ENCODE peak calls at places on chromosomes 12 and 14, in five cellular contexts. G is HepG2, X is AG10803, Q is GM10248, I is heart left ventricle. Y is an unnamed sample.

GRCh38 chr12:93308281-93308680 is 69.4 kb upstream of the NUDT4 start:
- DNase-seq in X (no peak), G (no peak), Q (no peak), I (no peak), Y (no peak)

GRCh38 chr12:53380797-53381738 is 1.1 kb downstream of the SP1 start:
- DNase-seq in X (peak), Q (no peak), I (peak), G (no peak), Y (peak)

GRCh38 chr14:70811578-70811977 is 2.3 kb upstream of the MAP3K9 start:
- DNase-seq in X (no peak), I (no peak), Q (no peak), G (peak), Y (no peak)

GRCh38 chr12:107064687-107065086 is 28.7 kb downstream of the CRY1 start:
- DNase-seq in X (no peak), Q (no peak), I (no peak), G (no peak), Y (no peak)

GRCh38 chr14:72608391-72609204 is 285.3 kb downstream of the DPF3 start:
- DNase-seq in G (no peak), I (no peak), Q (no peak), X (peak), Y (peak)

GRCh38 chr12:53065975-53066593 is 13.1 kb downstream of the SPRYD3 start:
- DNase-seq in Q (peak), I (peak), X (peak), G (peak), Y (peak)

GRCh38 chr14:83300454-83301064 is 1766.9 kb upstream of the SEL1L start:
- DNase-seq in I (no peak), X (peak), Q (no peak), G (peak), Y (peak)

GRCh38 chr14:95327558-95328374 is 8.1 kb upstream of the CLMN start:
- DNase-seq in G (no peak), I (no peak), X (no peak), Q (peak), Y (no peak)

GRCh38 chr12:79020106-79020505 is 155.5 kb downstream of the SYT1 start:
- DNase-seq in G (no peak), X (no peak), I (no peak), Q (no peak), Y (peak)

GRCh38 chr14:73245401-73246325 is 8.4 kb downstream of the PAPLN start:
- DNase-seq in Q (peak), I (peak), G (no peak), X (peak), Y (peak)

GRCh38 chr12:132078190-132078589 is 65.9 kb downstream of the DDX51 start:
- DNase-seq in G (no peak), I (no peak), Q (no peak), X (peak), Y (peak)

GRCh38 chr12:3437986-3438385 is 53.0 kb upstream of the PRMT8 start:
- DNase-seq in G (no peak), X (no peak), Q (no peak), I (no peak), Y (no peak)

GRCh38 chr14:24059841-24060388 is 8.1 kb downstream of the CARMIL3 start:
- DNase-seq in G (no peak), I (no peak), X (no peak), Q (no peak), Y (no peak)

GRCh38 chr12:131806654-131807053 is 21.5 kb upstream of the MMP17 start:
- DNase-seq in G (no peak), I (no peak), X (no peak), Q (no peak), Y (no peak)

GRCh38 chr12:10212623-10213131 is at the start of gene GABARAPL1:
- DNase-seq in X (peak), Q (peak), G (peak), I (peak), Y (peak)

GRCh38 chr14:106287506-106287905 is 761.1 kb downstream of the TMEM121 start:
- DNase-seq in I (no peak), Q (no peak), X (no peak), G (no peak), Y (no peak)

GRCh38 chr12:92020983-92021664 is 124.5 kb downstream of the BTG1 start:
- DNase-seq in X (no peak), I (no peak), Q (no peak), G (no peak), Y (peak)

GRCh38 chr12:34604227-34604626 is 581.9 kb downstream of the ALG10 start:
- DNase-seq in X (no peak), I (no peak), Q (no peak), G (no peak), Y (no peak)

GRCh38 chr12:98999569-98999968 is 354.5 kb downstream of the APAF1 start:
- DNase-seq in Q (no peak), X (peak), G (no peak), I (no peak), Y (no peak)

GRCh38 chr12:80988986-80989385 is 51.3 kb upstream of the LIN7A start:
- DNase-seq in G (no peak), I (no peak), X (no peak), Q (no peak), Y (no peak)

GRCh38 chr14:95256011-95256775 is 63.5 kb downstream of the CLMN start:
- DNase-seq in G (no peak), I (no peak), Q (no peak), X (no peak), Y (no peak)

GRCh38 chr14:105471823-105472495 is 2.7 kb upstream of the CRIP2 start:
- DNase-seq in G (no peak), Q (no peak), X (no peak), I (peak), Y (no peak)

GRCh38 chr14:97978336-97978735 is 1181.2 kb downstream of the VRK1 start:
- DNase-seq in I (peak), G (no peak), Q (peak), X (peak), Y (peak)

GRCh38 chr12:42794811-42795210 is 205.3 kb upstream of the PRICKLE1 start:
- DNase-seq in I (no peak), X (peak), G (no peak), Q (no peak), Y (peak)

GRCh38 chr12:27431185-27431584 is 15.4 kb upstream of the SMCO2 start:
- DNase-seq in Q (no peak), X (peak), G (no peak), I (no peak), Y (no peak)

GRCh38 chr12:49825360-49825970 is 2.7 kb downstream of the NCKAP5L start:
- DNase-seq in Q (no peak), G (no peak), X (peak), I (no peak), Y (peak)

GRCh38 chr12:68102163-68102562 is 57.4 kb downstream of the IFNG start:
- DNase-seq in Q (no peak), X (no peak), G (no peak), I (no peak), Y (no peak)

GRCh38 chr12:3304436-3305135 is 186.4 kb upstream of the PRMT8 start:
- DNase-seq in Q (no peak), I (no peak), X (peak), G (peak), Y (peak)

GRCh38 chr12:33634544-33634943 is 194.9 kb upstream of the SYT10 start:
- DNase-seq in Q (no peak), X (no peak), I (no peak), G (no peak), Y (no peak)

DNA sequence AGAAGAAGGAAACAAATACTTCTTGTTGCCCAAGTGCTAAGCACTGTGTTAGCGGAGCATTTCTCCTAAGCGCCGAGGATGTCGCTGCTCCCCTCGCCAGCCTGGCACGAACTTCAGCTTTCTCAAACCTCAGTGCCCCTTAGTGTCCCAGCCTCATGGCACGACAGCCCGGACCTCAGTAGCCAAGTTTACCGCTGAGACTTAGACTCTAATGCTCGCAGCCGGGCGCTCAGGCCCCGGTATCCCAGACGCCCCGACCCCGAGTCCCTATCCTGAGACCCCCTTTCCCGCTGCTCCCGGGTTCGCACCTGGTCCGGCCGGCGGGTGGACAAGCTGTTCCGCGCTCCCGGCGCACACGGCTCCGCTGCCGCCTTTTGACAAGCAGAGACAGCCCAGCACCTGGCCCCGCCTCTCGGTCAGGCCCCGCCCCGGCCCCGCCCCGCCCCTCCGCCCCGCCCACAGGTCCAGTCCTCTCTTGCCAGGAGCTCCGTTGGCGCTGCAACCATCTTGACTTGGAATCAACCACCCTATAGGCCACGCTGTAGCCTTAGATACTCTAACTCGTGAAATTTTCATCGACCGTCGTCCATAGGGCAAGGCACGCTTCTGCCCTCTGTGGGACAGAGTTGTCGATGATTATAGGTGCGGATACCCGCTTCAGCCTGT is at the start of gene VDR:
- DNase-seq in I (peak), X (peak), Q (peak), G (peak), Y (peak)
- TF ChIP-seq CTCF in I (peak), X (peak), Q (peak), G (no peak), Y (peak)

DNA sequence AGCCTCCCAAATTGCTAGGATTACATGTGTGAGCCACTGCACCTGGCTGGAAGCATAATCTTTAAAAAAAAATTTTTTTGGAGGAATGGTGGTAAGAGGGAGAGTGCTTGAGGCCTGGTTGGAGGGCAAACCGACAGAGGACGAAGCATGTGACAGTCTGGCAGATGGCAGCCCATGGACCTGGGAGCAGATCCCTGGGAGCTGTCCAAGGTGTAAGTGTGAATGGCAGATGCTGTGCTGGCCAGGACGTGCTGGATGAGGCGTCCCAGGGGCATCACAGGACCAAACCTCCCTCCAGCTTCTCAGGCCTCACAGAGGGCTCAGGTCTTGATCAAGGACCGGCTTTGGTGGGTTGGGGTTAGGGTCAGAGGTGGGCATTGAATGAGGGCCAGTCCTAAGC is 128.4 kb upstream of the NCOR2 start:
- DNase-seq in I (no peak), G (no peak), X (no peak), Q (no peak), Y (no peak)
- TF ChIP-seq CTCF in I (no peak), G (no peak), X (no peak), Q (no peak), Y (no peak)

GRCh38 chr12:115949675-115950074 is 327.8 kb downstream of the MED13L start:
- DNase-seq in X (no peak), G (no peak), Q (no peak), I (no peak), Y (no peak)
- TF ChIP-seq CTCF in X (no peak), G (no peak), Q (no peak), I (no peak), Y (no peak)

GRCh38 chr14:86462193-86462592 is 932.2 kb downstream of the FLRT2 start:
- DNase-seq in Q (no peak), X (peak), G (peak), I (no peak), Y (peak)
- TF ChIP-seq CTCF in Q (peak), X (peak), G (peak), I (peak), Y (peak)

DNA sequence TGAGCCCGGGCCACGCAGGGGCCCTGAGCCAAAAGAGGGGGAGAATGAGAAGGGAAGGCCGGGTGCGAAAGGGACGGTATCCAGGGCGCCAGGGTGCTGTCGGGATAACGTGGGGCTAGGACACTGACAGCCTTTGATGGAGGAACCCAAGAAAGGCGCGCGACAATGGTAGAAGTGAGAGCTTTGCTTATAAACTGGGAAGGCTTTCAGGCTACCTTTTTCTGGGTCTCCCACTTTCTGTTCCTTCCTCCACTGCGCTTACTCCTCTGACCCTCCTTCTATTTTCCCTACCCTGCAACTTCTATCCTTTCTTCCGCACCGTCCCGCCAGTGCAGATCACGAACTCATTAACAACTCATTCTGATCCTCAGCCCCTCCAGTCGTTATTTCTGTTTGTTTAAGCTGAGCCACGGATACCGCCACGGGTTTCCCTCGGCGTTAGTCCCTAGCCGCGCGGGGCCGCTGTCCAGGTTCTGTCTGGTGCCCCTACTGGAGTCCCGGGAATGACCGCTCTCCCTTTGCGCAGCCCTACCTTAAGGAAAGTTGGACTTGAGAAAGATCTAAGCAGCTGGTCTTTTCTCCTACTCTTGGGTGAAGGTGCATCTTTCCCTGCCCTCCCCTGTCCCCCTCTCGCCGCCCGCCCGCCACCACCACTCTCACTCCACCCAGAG is 3.0 kb downstream of the SSTR1 start:
- DNase-seq in X (peak), I (peak), Q (no peak), G (no peak), Y (peak)
- TF ChIP-seq CTCF in X (peak), I (peak), Q (no peak), G (no peak), Y (peak)

DNA sequence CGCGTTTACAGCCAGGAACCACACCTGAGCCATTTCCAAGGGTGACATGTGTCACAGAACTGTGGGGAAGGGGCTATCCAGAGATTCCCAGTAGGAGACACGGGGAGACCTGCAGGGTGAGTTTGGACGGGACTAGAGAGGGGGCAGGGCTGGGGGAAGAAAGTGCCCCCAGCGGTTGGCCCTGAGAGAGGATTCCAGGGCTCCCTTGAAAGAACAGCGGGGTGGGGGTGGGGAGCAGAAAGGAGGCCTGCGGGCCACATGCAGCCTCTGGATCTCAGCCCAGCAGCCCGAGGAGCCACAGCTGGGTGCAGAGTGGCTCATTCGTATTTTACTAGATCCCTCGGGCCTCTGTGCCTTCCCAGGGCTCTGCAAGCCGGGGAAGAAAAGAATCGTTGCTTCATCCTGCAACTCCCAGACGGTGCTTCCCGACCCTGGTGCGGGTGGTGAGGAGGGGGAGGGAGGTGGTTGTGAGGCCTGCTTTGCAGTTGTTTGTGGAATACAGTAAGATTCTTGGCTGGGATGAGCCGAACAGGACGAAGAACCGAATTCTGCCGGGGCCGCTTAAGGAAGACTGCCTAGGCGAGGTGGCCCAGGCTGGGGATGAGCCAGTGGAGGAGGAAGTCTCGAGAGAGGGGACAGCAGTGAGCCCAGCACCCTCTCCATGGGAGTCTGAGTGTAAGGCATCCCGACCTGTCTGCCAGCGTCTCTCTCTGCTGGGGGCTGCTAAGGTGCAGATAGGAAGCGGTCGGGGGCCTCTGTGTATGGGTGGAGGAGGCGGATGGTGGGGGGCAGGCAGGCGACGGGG is 36.1 kb upstream of the ANKRD9 start:
- DNase-seq in Q (no peak), X (peak), G (peak), I (no peak), Y (peak)
- TF ChIP-seq CTCF in Q (no peak), X (peak), G (peak), I (no peak), Y (peak)

GRCh38 chr12:113005759-113006158 is 27.4 kb downstream of the OAS2 start:
- DNase-seq in Q (no peak), G (no peak), X (peak), I (no peak), Y (no peak)
- TF ChIP-seq CTCF in Q (no peak), G (no peak), X (peak), I (no peak), Y (peak)

GRCh38 chr14:93967637-93968250 is 8.6 kb downstream of the ASB2 start:
- DNase-seq in Q (peak), I (no peak), G (no peak), X (no peak), Y (no peak)

GRCh38 chr14:93970589-93970966 is 5.8 kb downstream of the ASB2 start:
- DNase-seq in Q (no peak), X (no peak), G (peak), I (no peak), Y (no peak)

GRCh38 chr14:93970967-93971634 is 5.3 kb downstream of the ASB2 start:
- DNase-seq in I (no peak), X (no peak), Q (peak), G (no peak), Y (no peak)

GRCh38 chr14:93971635-93972027 is 4.7 kb downstream of the ASB2 start:
- DNase-seq in Q (no peak), I (no peak), X (no peak), G (no peak), Y (no peak)

GRCh38 chr14:93969082-93969828 is 7.1 kb downstream of the ASB2 start:
- DNase-seq in G (no peak), Q (no peak), I (peak), X (no peak), Y (no peak)
- TF ChIP-seq CTCF in G (no peak), Q (no peak), I (no peak), X (no peak), Y (no peak)

GRCh38 chr12:120498870-120499515 is 3.1 kb downstream of the DYNLL1 start:
- DNase-seq in I (no peak), Q (no peak), X (no peak), G (no peak), Y (peak)
- TF ChIP-seq CTCF in I (no peak), Q (no peak), X (no peak), G (no peak), Y (no peak)

GRCh38 chr12:130669205-130669557 is 46.9 kb downstream of the RIMBP2 start:
- DNase-seq in Q (no peak), X (no peak), I (no peak), G (no peak), Y (no peak)
- TF ChIP-seq CTCF in Q (no peak), X (no peak), I (no peak), G (no peak), Y (no peak)

Y was measured in foreskin fibroblast.